ENCODE peak calls at places on chromosomes 13 and 19, in eight cellular contexts. V is trophoblast cell, D is PC-3, G is GM23248, I is mesendoderm, Y is IMR-90, L is mesenchymal stem cell, S is neural progenitor cell. Z is an unnamed sample.

GRCh38 chr19:17755977-17756670 is 4.8 kb downstream of the FCHO1 start:
- DNase-seq in I (peak; percentile 86), S (peak; percentile 94), D (peak; percentile 22), L (peak; percentile 37), V (no peak), Y (peak; percentile 50), G (no peak), Z (no peak)

GRCh38 chr13:110073982-110074381 is 233.0 kb downstream of the COL4A1 start:
- DNase-seq in S (peak; percentile 73), D (peak; percentile 6), Y (no peak), I (peak; percentile 42), V (no peak), L (no peak), G (no peak), Z (no peak)

GRCh38 chr19:49930483-49931011 is 1.2 kb upstream of the NUP62 start:
- DNase-seq in G (peak; percentile 56), D (peak; percentile 34), S (no peak), V (no peak), I (peak; percentile 40), Y (no peak), L (peak; percentile 12), Z (no peak)

GRCh38 chr19:49890349-49891311 is 6.1 kb downstream of the IL4I1 start:
- DNase-seq in I (no peak), L (no peak), Y (no peak), G (peak; percentile 31), V (peak; percentile 67), D (no peak), S (peak; percentile 82), Z (peak; percentile 56)

GRCh38 chr13:38348890-38349289 is 761 bp upstream of the UFM1 start:
- DNase-seq in D (peak; percentile 30), S (no peak), L (peak; percentile 60), G (peak; percentile 88), V (peak; percentile 2), Y (peak; percentile 40), I (peak; percentile 37), Z (no peak)

GRCh38 chr19:10861118-10861651 is 10.2 kb upstream of the CARM1 start:
- DNase-seq in Y (no peak), S (peak; percentile 45), I (peak; percentile 62), V (no peak), L (peak; percentile 48), G (peak; percentile 60), D (peak; percentile 52), Z (no peak)

GRCh38 chr19:3351702-3352447 is 14.5 kb upstream of the NFIC start:
- DNase-seq in V (no peak), G (no peak), I (no peak), L (no peak), D (no peak), Y (no peak), S (no peak), Z (no peak)

GRCh38 chr19:16367269-16367683 is 42.6 kb downstream of the KLF2 start:
- DNase-seq in G (no peak), S (no peak), Y (no peak), I (no peak), D (no peak), V (no peak), L (no peak), Z (peak; percentile 90)

GRCh38 chr19:1250374-1251232 is 2.2 kb downstream of the MIDN start:
- DNase-seq in Y (peak; percentile 60), L (peak; percentile 76), G (peak; percentile 76), I (peak; percentile 92), D (no peak), S (peak; percentile 96), V (no peak), Z (no peak)

GRCh38 chr13:96075953-96076543 is 13.9 kb upstream of the HS6ST3 start:
- DNase-seq in S (no peak), Y (peak; percentile 23), D (peak; percentile 49), I (peak; percentile 21), G (peak; percentile 50), L (peak; percentile 30), V (no peak), Z (peak; percentile 56)

GRCh38 chr13:113063091-113063491 is 42.5 kb upstream of the F7 start:
- DNase-seq in V (no peak), I (no peak), D (no peak), S (no peak), G (no peak), L (no peak), Y (no peak), Z (no peak)

GRCh38 chr19:29191005-29191404 is 21.9 kb downstream of the UQCRFS1 start:
- DNase-seq in V (no peak), L (no peak), G (no peak), S (no peak), Y (no peak), D (no peak), I (no peak), Z (no peak)

GRCh38 chr13:67120872-67121531 is 109.1 kb downstream of the PCDH9 start:
- DNase-seq in Y (peak; percentile 76), L (peak; percentile 57), G (no peak), D (peak; percentile 56), I (no peak), V (no peak), S (no peak), Z (no peak)

GRCh38 chr19:55353803-55354697 is 469 bp downstream of the COX6B2 start:
- DNase-seq in L (peak; percentile 76), Y (peak; percentile 43), G (peak; percentile 78), S (peak; percentile 84), I (peak; percentile 75), D (peak; percentile 65), V (peak; percentile 30), Z (no peak)

GRCh38 chr19:55641376-55642152 is 762 bp downstream of the ZNF580 start:
- DNase-seq in I (peak; percentile 48), G (peak; percentile 61), V (no peak), L (peak; percentile 60), S (peak; percentile 64), Y (peak; percentile 18), D (no peak), Z (no peak)

GRCh38 chr13:41383400-41383799 is 72.3 kb downstream of the NAA16 start:
- DNase-seq in I (no peak), S (no peak), L (peak; percentile 17), V (no peak), G (peak; percentile 10), Y (peak; percentile 61), D (no peak), Z (no peak)

GRCh38 chr19:50908311-50908710 is 2.9 kb downstream of the KLK4 start:
- DNase-seq in I (no peak), S (no peak), V (no peak), L (no peak), G (no peak), Y (no peak), D (no peak), Z (no peak)

GRCh38 chr13:36879218-36879938 is 40.7 kb downstream of the SMAD9 start:
- DNase-seq in Y (no peak), I (no peak), D (no peak), G (no peak), L (no peak), S (no peak), V (no peak), Z (no peak)

GRCh38 chr19:43430976-43431375 is 16.3 kb downstream of the TEX101 start:
- DNase-seq in Y (no peak), I (no peak), D (no peak), G (no peak), V (no peak), S (no peak), L (no peak), Z (no peak)

GRCh38 chr19:16599655-16600346 is 27.6 kb upstream of the SLC35E1 start:
- DNase-seq in I (no peak), D (no peak), G (no peak), S (no peak), L (no peak), V (no peak), Y (no peak), Z (peak; percentile 89)

GRCh38 chr19:54199401-54199800 is 1.3 kb upstream of the RPS9 start:
- DNase-seq in D (no peak), I (no peak), S (no peak), V (no peak), G (no peak), Y (no peak), L (no peak), Z (no peak)

GRCh38 chr19:54201172-54201701 is 579 bp downstream of the RPS9 start:
- DNase-seq in G (no peak), Y (no peak), L (no peak), D (peak; percentile 2), I (no peak), V (no peak), S (no peak), Z (no peak)

GRCh38 chr19:54203151-54203611 is 2.5 kb downstream of the RPS9 start:
- DNase-seq in V (no peak), D (peak; percentile 46), G (peak; percentile 77), I (no peak), L (no peak), S (no peak), Y (peak; percentile 13), Z (no peak)

GRCh38 chr19:54204767-54205468 is 4.3 kb downstream of the RPS9 start:
- DNase-seq in V (no peak), Y (no peak), L (no peak), D (no peak), S (no peak), G (no peak), I (no peak), Z (no peak)

GRCh38 chr19:54201980-54202379 is 1.3 kb downstream of the RPS9 start:
- DNase-seq in L (peak; percentile 31), V (peak; percentile 27), S (no peak), Y (no peak), D (no peak), I (no peak), G (no peak), Z (no peak)
- H3K9ac ChIP-seq in L (peak overlapping the region; percentile 97), V (peak overlapping the region; percentile 38), S (peak overlapping the region; percentile 94), Y (peak overlapping the region; percentile 86), D (peak overlapping the region; percentile 98), I (peak overlapping the region; percentile 100), G (peak overlapping the region; percentile 97), Z (peak overlapping the region; percentile 94)

GRCh38 chr13:107069107-107069776 is 501.3 kb upstream of the ARGLU1 start:
- DNase-seq in G (no peak), Y (peak; percentile 48), S (peak; percentile 12), D (peak; percentile 22), V (no peak), I (peak; percentile 71), L (peak; percentile 25), Z (no peak)
- H3K4me3 ChIP-seq in G (no peak overlapping the region), Y (no peak overlapping the region), S (no peak overlapping the region), D (no peak overlapping the region), V (no peak overlapping the region), I (no peak overlapping the region), L (no peak overlapping the region), Z (no peak overlapping the region)

GRCh38 chr13:44591316-44591715 is 15.2 kb upstream of the TSC22D1 start:
- DNase-seq in Y (no peak), S (peak; percentile 28), G (no peak), L (no peak), D (no peak), I (peak; percentile 23), V (no peak), Z (no peak)
- H3K9ac ChIP-seq in Y (no peak overlapping the region), S (no peak overlapping the region), G (no peak overlapping the region), L (no peak overlapping the region), D (no peak overlapping the region), I (no peak overlapping the region), V (no peak overlapping the region), Z (no peak overlapping the region)

DNA sequence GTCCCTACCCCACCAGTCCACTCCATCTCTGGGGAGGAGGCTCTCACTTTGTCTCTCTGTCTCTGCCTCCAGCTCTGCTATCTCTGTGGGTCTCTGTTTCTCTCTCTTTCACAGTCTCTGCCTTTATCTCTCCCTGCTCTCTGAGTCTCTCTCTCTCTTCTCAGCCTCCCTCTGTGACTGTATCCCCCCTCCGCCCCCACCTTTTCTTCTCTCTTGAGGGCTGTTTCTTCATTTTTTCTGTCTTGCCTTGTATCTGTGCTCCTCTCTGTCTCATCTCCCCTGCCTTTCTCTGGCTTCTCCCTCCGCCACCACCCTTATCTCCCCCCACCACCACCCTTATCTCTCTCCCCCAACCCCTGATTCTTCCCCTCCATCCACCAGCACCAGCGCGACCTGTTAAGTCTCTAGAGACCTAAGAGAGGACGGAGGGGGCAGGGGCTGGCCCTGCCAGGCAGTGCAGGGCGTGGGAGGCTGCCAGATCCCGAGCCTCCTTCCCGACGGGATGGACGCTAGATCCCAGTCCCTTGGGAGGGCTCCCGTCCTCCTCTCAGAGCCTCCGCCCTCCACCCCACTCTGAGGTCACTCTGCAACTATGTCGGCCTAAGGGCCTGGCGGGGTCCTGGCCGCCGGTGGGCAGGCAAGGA is 1.0 kb downstream of the AXL start:
- DNase-seq in Y (peak; percentile 67), D (peak; percentile 27), I (peak; percentile 68), L (peak; percentile 79), S (peak; percentile 28), G (peak; percentile 81), V (no peak), Z (no peak)
- H3K4me3 ChIP-seq in Y (peak overlapping the region; percentile 89), D (peak overlapping the region; percentile 88), I (peak overlapping the region; percentile 52), L (peak overlapping the region; percentile 85), S (peak overlapping the region; percentile 74), G (peak overlapping the region; percentile 95), V (peak overlapping the region; percentile 95), Z (no peak overlapping the region)

Z was measured in MM.1S.